ENCODE peak calls at places on chromosomes 1 and 21, in eight cellular contexts. One of them, this sample, is unnamed.

GRCh38 chr1:26537951-26538352 is 8.4 kb downstream of the RPS6KA1 start:
- DNase-seq in BJ: no peak
- DNase-seq in natural killer cell: no peak
- DNase-seq in IMR-90: peak
- DNase-seq in body of pancreas: no peak
- DNase-seq in osteocyte: no peak
- DNase-seq in OCI-LY7: peak
- DNase-seq in stomach: no peak
- DNase-seq in this sample: peak

GRCh38 chr1:202200112-202200548 is 6.5 kb downstream of the LGR6 start:
- DNase-seq in BJ: no peak
- DNase-seq in natural killer cell: no peak
- DNase-seq in IMR-90: peak
- DNase-seq in body of pancreas: no peak
- DNase-seq in osteocyte: no peak
- DNase-seq in OCI-LY7: no peak
- DNase-seq in stomach: peak
- DNase-seq in this sample: peak

GRCh38 chr1:163131981-163132380 is 62.8 kb downstream of the RGS4 start:
- DNase-seq in BJ: no peak
- DNase-seq in natural killer cell: no peak
- DNase-seq in IMR-90: no peak
- DNase-seq in body of pancreas: no peak
- DNase-seq in osteocyte: no peak
- DNase-seq in OCI-LY7: no peak
- DNase-seq in stomach: no peak
- DNase-seq in this sample: no peak

GRCh38 chr1:36231191-36231590 is 6.9 kb downstream of the THRAP3 start:
- DNase-seq in BJ: no peak
- DNase-seq in natural killer cell: no peak
- DNase-seq in IMR-90: no peak
- DNase-seq in body of pancreas: no peak
- DNase-seq in osteocyte: no peak
- DNase-seq in OCI-LY7: no peak
- DNase-seq in stomach: no peak
- DNase-seq in this sample: no peak

GRCh38 chr1:2266301-2266967 is 38.3 kb downstream of the SKI start:
- DNase-seq in BJ: no peak
- DNase-seq in natural killer cell: no peak
- DNase-seq in IMR-90: no peak
- DNase-seq in body of pancreas: no peak
- DNase-seq in osteocyte: no peak
- DNase-seq in OCI-LY7: no peak
- DNase-seq in stomach: no peak
- DNase-seq in this sample: peak

GRCh38 chr1:181014431-181015257 is 8.0 kb downstream of the STX6 start:
- DNase-seq in BJ: no peak
- DNase-seq in natural killer cell: no peak
- DNase-seq in IMR-90: no peak
- DNase-seq in body of pancreas: no peak
- DNase-seq in osteocyte: no peak
- DNase-seq in OCI-LY7: no peak
- DNase-seq in stomach: no peak
- DNase-seq in this sample: no peak

GRCh38 chr1:2989976-2990375 is 31.3 kb upstream of the ACTRT2 start:
- DNase-seq in BJ: no peak
- DNase-seq in natural killer cell: no peak
- DNase-seq in IMR-90: no peak
- DNase-seq in body of pancreas: no peak
- DNase-seq in osteocyte: no peak
- DNase-seq in OCI-LY7: no peak
- DNase-seq in stomach: no peak
- DNase-seq in this sample: no peak

GRCh38 chr1:165717918-165718515 is 19.7 kb upstream of the ALDH9A1 start:
- DNase-seq in BJ: peak
- DNase-seq in natural killer cell: no peak
- DNase-seq in IMR-90: peak
- DNase-seq in body of pancreas: peak
- DNase-seq in osteocyte: no peak
- DNase-seq in OCI-LY7: peak
- DNase-seq in stomach: peak
- DNase-seq in this sample: peak

GRCh38 chr21:16330340-16331319 is 600.8 kb downstream of the USP25 start:
- DNase-seq in BJ: no peak
- DNase-seq in natural killer cell: no peak
- DNase-seq in IMR-90: peak
- DNase-seq in body of pancreas: peak
- DNase-seq in osteocyte: no peak
- DNase-seq in OCI-LY7: peak
- DNase-seq in stomach: no peak
- DNase-seq in this sample: peak

GRCh38 chr1:172638885-172639831 is 19.7 kb upstream of the FASLG start:
- DNase-seq in BJ: peak
- DNase-seq in natural killer cell: peak
- DNase-seq in IMR-90: peak
- DNase-seq in body of pancreas: no peak
- DNase-seq in osteocyte: no peak
- DNase-seq in OCI-LY7: no peak
- DNase-seq in stomach: no peak
- DNase-seq in this sample: peak

GRCh38 chr21:38097789-38098188 is 159.0 kb upstream of the KCNJ15 start:
- DNase-seq in BJ: no peak
- DNase-seq in natural killer cell: no peak
- DNase-seq in IMR-90: no peak
- DNase-seq in body of pancreas: no peak
- DNase-seq in osteocyte: no peak
- DNase-seq in OCI-LY7: no peak
- DNase-seq in stomach: no peak
- DNase-seq in this sample: no peak

GRCh38 chr1:180278791-180279432 is 48.8 kb downstream of the LHX4 start:
- DNase-seq in BJ: no peak
- DNase-seq in natural killer cell: no peak
- DNase-seq in IMR-90: peak
- DNase-seq in body of pancreas: no peak
- DNase-seq in osteocyte: no peak
- DNase-seq in OCI-LY7: no peak
- DNase-seq in stomach: no peak
- DNase-seq in this sample: no peak

GRCh38 chr1:94234615-94235014 is 2.8 kb downstream of the ARHGAP29 start:
- DNase-seq in BJ: no peak
- DNase-seq in natural killer cell: no peak
- DNase-seq in IMR-90: no peak
- DNase-seq in body of pancreas: no peak
- DNase-seq in osteocyte: no peak
- DNase-seq in OCI-LY7: no peak
- DNase-seq in stomach: no peak
- DNase-seq in this sample: no peak

GRCh38 chr1:94236021-94236491 is 1.3 kb downstream of the ARHGAP29 start:
- DNase-seq in BJ: peak
- DNase-seq in natural killer cell: no peak
- DNase-seq in IMR-90: peak
- DNase-seq in body of pancreas: no peak
- DNase-seq in osteocyte: no peak
- DNase-seq in OCI-LY7: no peak
- DNase-seq in stomach: no peak
- DNase-seq in this sample: peak

GRCh38 chr1:94237291-94238226 is at the start of gene ARHGAP29:
- DNase-seq in BJ: no peak
- DNase-seq in natural killer cell: peak
- DNase-seq in IMR-90: peak
- DNase-seq in body of pancreas: peak
- DNase-seq in osteocyte: peak
- DNase-seq in OCI-LY7: peak
- DNase-seq in stomach: peak
- DNase-seq in this sample: peak

GRCh38 chr1:94236630-94237290 is 624 bp downstream of the ARHGAP29 start:
- DNase-seq in BJ: no peak
- DNase-seq in natural killer cell: no peak
- DNase-seq in IMR-90: peak
- DNase-seq in body of pancreas: peak
- DNase-seq in osteocyte: no peak
- DNase-seq in OCI-LY7: no peak
- DNase-seq in stomach: peak
- DNase-seq in this sample: peak

DNA sequence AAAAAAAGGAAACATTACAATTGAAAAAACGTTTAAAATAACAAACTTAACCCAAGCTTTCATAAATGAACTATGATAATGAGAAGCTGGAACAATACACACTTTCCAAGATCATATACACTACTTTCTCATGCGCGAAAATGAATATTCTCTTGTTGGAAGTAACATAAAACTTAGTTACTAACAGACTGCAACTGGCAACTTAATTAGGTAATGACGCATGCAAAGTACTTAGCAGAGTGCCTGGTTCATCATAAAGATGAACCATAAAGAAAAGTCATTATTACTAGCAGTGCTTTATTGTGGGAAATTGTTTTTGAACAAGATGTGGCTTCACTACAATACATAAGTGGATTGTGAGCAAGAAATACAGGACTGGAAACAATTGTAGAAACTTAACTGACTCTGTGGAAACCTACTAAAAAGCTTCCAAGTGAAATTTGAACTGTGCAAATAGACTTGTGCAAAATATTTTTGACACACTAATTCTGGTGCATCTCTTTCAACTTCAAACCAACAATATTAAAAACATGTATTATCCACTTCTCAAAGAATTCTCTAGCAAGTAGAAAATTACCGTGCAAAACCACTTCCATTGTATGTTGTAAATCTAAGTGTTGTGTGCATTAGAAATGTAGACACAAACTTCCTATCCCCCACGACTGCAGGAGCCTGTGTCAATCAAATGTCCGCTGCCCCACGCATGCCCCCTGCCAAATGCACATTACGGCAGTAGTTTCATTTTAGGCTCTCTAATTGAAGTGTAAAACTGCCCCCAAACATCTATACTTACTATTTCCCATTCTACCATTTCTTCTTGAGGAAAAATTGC is 2.0 kb downstream of the ARHGAP29 start:
- DNase-seq in BJ: no peak
- DNase-seq in natural killer cell: no peak
- DNase-seq in IMR-90: no peak
- DNase-seq in body of pancreas: no peak
- DNase-seq in osteocyte: no peak
- DNase-seq in OCI-LY7: no peak
- DNase-seq in stomach: no peak
- DNase-seq in this sample: peak
- TF ChIP-seq CTCF in BJ: no peak
- TF ChIP-seq CTCF in natural killer cell: no peak
- TF ChIP-seq CTCF in IMR-90: no peak
- TF ChIP-seq CTCF in body of pancreas: no peak
- TF ChIP-seq CTCF in osteocyte: no peak
- TF ChIP-seq CTCF in OCI-LY7: no peak
- TF ChIP-seq CTCF in stomach: no peak
- TF ChIP-seq CTCF in this sample: no peak

DNA sequence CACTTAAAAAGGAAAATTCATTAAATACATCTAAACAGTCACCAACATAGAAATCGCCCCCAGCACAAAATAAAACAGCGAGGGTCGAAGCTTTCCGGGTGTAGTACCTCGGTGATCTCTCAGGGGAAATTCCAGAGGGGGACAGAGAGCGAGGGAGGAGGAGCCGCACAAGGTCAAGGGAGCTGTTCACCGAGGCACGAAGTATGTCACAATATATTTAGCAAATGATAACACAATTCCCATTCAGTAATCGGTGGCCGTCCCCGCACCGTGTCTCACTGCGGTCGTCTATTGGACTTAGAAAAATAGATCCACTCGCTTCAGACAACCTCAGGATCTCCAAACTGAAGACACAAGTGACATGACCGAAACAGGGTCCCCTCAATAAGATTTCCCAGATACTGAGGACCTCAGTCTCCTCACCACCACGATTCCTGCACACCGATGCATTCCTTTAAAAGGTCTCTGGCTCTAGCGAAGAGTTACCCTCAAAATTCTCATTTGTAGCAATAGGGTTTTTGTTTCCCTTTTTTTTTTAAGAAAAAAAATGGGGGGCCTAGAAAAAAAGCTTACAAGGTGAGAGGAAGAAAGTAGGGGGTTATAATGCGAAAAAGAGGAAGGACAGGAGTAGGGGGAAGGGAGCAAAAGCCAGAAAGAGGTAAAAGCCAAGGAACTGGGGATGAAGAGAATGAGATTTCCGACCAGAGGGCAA is 1.1 kb downstream of the LPGAT1 start:
- DNase-seq in BJ: no peak
- DNase-seq in natural killer cell: no peak
- DNase-seq in IMR-90: no peak
- DNase-seq in body of pancreas: peak
- DNase-seq in osteocyte: no peak
- DNase-seq in OCI-LY7: no peak
- DNase-seq in stomach: no peak
- DNase-seq in this sample: peak
- TF ChIP-seq CTCF in BJ: peak
- TF ChIP-seq CTCF in natural killer cell: no peak
- TF ChIP-seq CTCF in IMR-90: no peak
- TF ChIP-seq CTCF in body of pancreas: peak
- TF ChIP-seq CTCF in osteocyte: peak
- TF ChIP-seq CTCF in OCI-LY7: no peak
- TF ChIP-seq CTCF in stomach: no peak
- TF ChIP-seq CTCF in this sample: no peak

GRCh38 chr1:24857528-24858133 is 72.4 kb downstream of the RUNX3 start:
- DNase-seq in BJ: no peak
- DNase-seq in natural killer cell: no peak
- DNase-seq in IMR-90: no peak
- DNase-seq in body of pancreas: no peak
- DNase-seq in osteocyte: peak
- DNase-seq in OCI-LY7: peak
- DNase-seq in stomach: no peak
- DNase-seq in this sample: no peak
- TF ChIP-seq CTCF in BJ: no peak
- TF ChIP-seq CTCF in natural killer cell: peak
- TF ChIP-seq CTCF in IMR-90: no peak
- TF ChIP-seq CTCF in body of pancreas: no peak
- TF ChIP-seq CTCF in osteocyte: no peak
- TF ChIP-seq CTCF in OCI-LY7: peak
- TF ChIP-seq CTCF in stomach: no peak
- TF ChIP-seq CTCF in this sample: peak

GRCh38 chr1:232602622-232603021 is 27.3 kb downstream of the SIPA1L2 start:
- DNase-seq in BJ: no peak
- DNase-seq in natural killer cell: no peak
- DNase-seq in IMR-90: no peak
- DNase-seq in body of pancreas: no peak
- DNase-seq in osteocyte: no peak
- DNase-seq in OCI-LY7: peak
- DNase-seq in stomach: no peak
- DNase-seq in this sample: no peak
- TF ChIP-seq CTCF in BJ: no peak
- TF ChIP-seq CTCF in natural killer cell: no peak
- TF ChIP-seq CTCF in IMR-90: no peak
- TF ChIP-seq CTCF in body of pancreas: no peak
- TF ChIP-seq CTCF in osteocyte: peak
- TF ChIP-seq CTCF in OCI-LY7: peak
- TF ChIP-seq CTCF in stomach: no peak
- TF ChIP-seq CTCF in this sample: peak